ENCODE peak calls at places on chromosome 22, in eight cellular contexts. One of them, this sample, is unnamed.

GRCh38 chr22:17672417-17672991 is 33.9 kb downstream of the BCL2L13 start:
- DNase-seq in NCI-H345: no peak
- DNase-seq in stimulated activated CD4-positive, alpha-beta T cell treated with anti-CD3 and anti-CD28 coated beads, Interleukin-4, amount 100 ng/mL, for 4 hours: no peak
- DNase-seq in stimulated activated naive B cell treated with anti-CD40 and anti-IgM and Interleukin-4, amounts not matched to agents 10 μg/mL and 1 μg/mL and 100 μg/mL, for 72 hours: no peak
- DNase-seq in Jurkat, Clone E6-1: no peak
- DNase-seq in activated naive CD4-positive, alpha-beta T cell: no peak
- DNase-seq in activated effector memory CD4-positive, alpha-beta T cell treated with anti-CD3 and anti-CD28 coated beads, Interleukin-2, amount 50 U/mL, for 16 hours: no peak
- DNase-seq in upper lobe of right lung: no peak
- DNase-seq in this sample: no peak

GRCh38 chr22:28021116-28021997 is 102.3 kb upstream of the PITPNB start:
- DNase-seq in upper lobe of right lung: peak
- DNase-seq in activated effector memory CD4-positive, alpha-beta T cell treated with anti-CD3 and anti-CD28 coated beads, Interleukin-2, amount 50 U/mL, for 16 hours: peak
- DNase-seq in NCI-H345: no peak
- DNase-seq in stimulated activated CD4-positive, alpha-beta T cell treated with anti-CD3 and anti-CD28 coated beads, Interleukin-4, amount 100 ng/mL, for 4 hours: no peak
- DNase-seq in activated naive CD4-positive, alpha-beta T cell: no peak
- DNase-seq in stimulated activated naive B cell treated with anti-CD40 and anti-IgM and Interleukin-4, amounts not matched to agents 10 μg/mL and 1 μg/mL and 100 μg/mL, for 72 hours: no peak
- DNase-seq in Jurkat, Clone E6-1: no peak
- DNase-seq in this sample: no peak

GRCh38 chr22:44273175-44273574 is 39.6 kb downstream of the SHISAL1 start:
- DNase-seq in stimulated activated naive B cell treated with anti-CD40 and anti-IgM and Interleukin-4, amounts not matched to agents 10 μg/mL and 1 μg/mL and 100 μg/mL, for 72 hours: no peak
- DNase-seq in Jurkat, Clone E6-1: no peak
- DNase-seq in stimulated activated CD4-positive, alpha-beta T cell treated with anti-CD3 and anti-CD28 coated beads, Interleukin-4, amount 100 ng/mL, for 4 hours: no peak
- DNase-seq in upper lobe of right lung: no peak
- DNase-seq in NCI-H345: no peak
- DNase-seq in activated effector memory CD4-positive, alpha-beta T cell treated with anti-CD3 and anti-CD28 coated beads, Interleukin-2, amount 50 U/mL, for 16 hours: no peak
- DNase-seq in activated naive CD4-positive, alpha-beta T cell: no peak
- DNase-seq in this sample: no peak

GRCh38 chr22:43012390-43012789 is 2.6 kb downstream of the PACSIN2 start:
- DNase-seq in activated effector memory CD4-positive, alpha-beta T cell treated with anti-CD3 and anti-CD28 coated beads, Interleukin-2, amount 50 U/mL, for 16 hours: no peak
- DNase-seq in activated naive CD4-positive, alpha-beta T cell: no peak
- DNase-seq in stimulated activated naive B cell treated with anti-CD40 and anti-IgM and Interleukin-4, amounts not matched to agents 10 μg/mL and 1 μg/mL and 100 μg/mL, for 72 hours: no peak
- DNase-seq in stimulated activated CD4-positive, alpha-beta T cell treated with anti-CD3 and anti-CD28 coated beads, Interleukin-4, amount 100 ng/mL, for 4 hours: no peak
- DNase-seq in NCI-H345: no peak
- DNase-seq in upper lobe of right lung: no peak
- DNase-seq in Jurkat, Clone E6-1: no peak
- DNase-seq in this sample: no peak

GRCh38 chr22:48234011-48234410 is 1471.6 kb downstream of the TBC1D22A start:
- DNase-seq in Jurkat, Clone E6-1: no peak
- DNase-seq in stimulated activated naive B cell treated with anti-CD40 and anti-IgM and Interleukin-4, amounts not matched to agents 10 μg/mL and 1 μg/mL and 100 μg/mL, for 72 hours: no peak
- DNase-seq in activated effector memory CD4-positive, alpha-beta T cell treated with anti-CD3 and anti-CD28 coated beads, Interleukin-2, amount 50 U/mL, for 16 hours: peak
- DNase-seq in upper lobe of right lung: no peak
- DNase-seq in NCI-H345: no peak
- DNase-seq in stimulated activated CD4-positive, alpha-beta T cell treated with anti-CD3 and anti-CD28 coated beads, Interleukin-4, amount 100 ng/mL, for 4 hours: no peak
- DNase-seq in activated naive CD4-positive, alpha-beta T cell: no peak
- DNase-seq in this sample: no peak

GRCh38 chr22:21865041-21865440 is 2.4 kb downstream of the MAPK1 start:
- DNase-seq in activated effector memory CD4-positive, alpha-beta T cell treated with anti-CD3 and anti-CD28 coated beads, Interleukin-2, amount 50 U/mL, for 16 hours: no peak
- DNase-seq in stimulated activated naive B cell treated with anti-CD40 and anti-IgM and Interleukin-4, amounts not matched to agents 10 μg/mL and 1 μg/mL and 100 μg/mL, for 72 hours: no peak
- DNase-seq in activated naive CD4-positive, alpha-beta T cell: no peak
- DNase-seq in NCI-H345: no peak
- DNase-seq in stimulated activated CD4-positive, alpha-beta T cell treated with anti-CD3 and anti-CD28 coated beads, Interleukin-4, amount 100 ng/mL, for 4 hours: no peak
- DNase-seq in Jurkat, Clone E6-1: no peak
- DNase-seq in upper lobe of right lung: no peak
- DNase-seq in this sample: no peak

GRCh38 chr22:24244144-24244787 is 616 bp downstream of the GGT5 start:
- DNase-seq in Jurkat, Clone E6-1: no peak
- DNase-seq in upper lobe of right lung: peak
- DNase-seq in activated naive CD4-positive, alpha-beta T cell: no peak
- DNase-seq in activated effector memory CD4-positive, alpha-beta T cell treated with anti-CD3 and anti-CD28 coated beads, Interleukin-2, amount 50 U/mL, for 16 hours: no peak
- DNase-seq in NCI-H345: no peak
- DNase-seq in stimulated activated naive B cell treated with anti-CD40 and anti-IgM and Interleukin-4, amounts not matched to agents 10 μg/mL and 1 μg/mL and 100 μg/mL, for 72 hours: no peak
- DNase-seq in stimulated activated CD4-positive, alpha-beta T cell treated with anti-CD3 and anti-CD28 coated beads, Interleukin-4, amount 100 ng/mL, for 4 hours: no peak
- DNase-seq in this sample: no peak

GRCh38 chr22:38881464-38881871 is 9.5 kb upstream of the CBX6 start:
- DNase-seq in NCI-H345: no peak
- DNase-seq in upper lobe of right lung: no peak
- DNase-seq in stimulated activated naive B cell treated with anti-CD40 and anti-IgM and Interleukin-4, amounts not matched to agents 10 μg/mL and 1 μg/mL and 100 μg/mL, for 72 hours: no peak
- DNase-seq in stimulated activated CD4-positive, alpha-beta T cell treated with anti-CD3 and anti-CD28 coated beads, Interleukin-4, amount 100 ng/mL, for 4 hours: no peak
- DNase-seq in activated effector memory CD4-positive, alpha-beta T cell treated with anti-CD3 and anti-CD28 coated beads, Interleukin-2, amount 50 U/mL, for 16 hours: peak
- DNase-seq in Jurkat, Clone E6-1: no peak
- DNase-seq in activated naive CD4-positive, alpha-beta T cell: no peak
- DNase-seq in this sample: no peak

GRCh38 chr22:49749885-49750510 is 77.7 kb downstream of the BRD1 start:
- DNase-seq in stimulated activated CD4-positive, alpha-beta T cell treated with anti-CD3 and anti-CD28 coated beads, Interleukin-4, amount 100 ng/mL, for 4 hours: no peak
- DNase-seq in Jurkat, Clone E6-1: no peak
- DNase-seq in stimulated activated naive B cell treated with anti-CD40 and anti-IgM and Interleukin-4, amounts not matched to agents 10 μg/mL and 1 μg/mL and 100 μg/mL, for 72 hours: no peak
- DNase-seq in activated effector memory CD4-positive, alpha-beta T cell treated with anti-CD3 and anti-CD28 coated beads, Interleukin-2, amount 50 U/mL, for 16 hours: peak
- DNase-seq in NCI-H345: no peak
- DNase-seq in activated naive CD4-positive, alpha-beta T cell: no peak
- DNase-seq in upper lobe of right lung: peak
- DNase-seq in this sample: no peak

GRCh38 chr22:32591620-32592019 is 117.0 kb downstream of the FBXO7 start:
- DNase-seq in activated naive CD4-positive, alpha-beta T cell: no peak
- DNase-seq in stimulated activated CD4-positive, alpha-beta T cell treated with anti-CD3 and anti-CD28 coated beads, Interleukin-4, amount 100 ng/mL, for 4 hours: no peak
- DNase-seq in NCI-H345: no peak
- DNase-seq in upper lobe of right lung: no peak
- DNase-seq in Jurkat, Clone E6-1: no peak
- DNase-seq in activated effector memory CD4-positive, alpha-beta T cell treated with anti-CD3 and anti-CD28 coated beads, Interleukin-2, amount 50 U/mL, for 16 hours: no peak
- DNase-seq in stimulated activated naive B cell treated with anti-CD40 and anti-IgM and Interleukin-4, amounts not matched to agents 10 μg/mL and 1 μg/mL and 100 μg/mL, for 72 hours: no peak
- DNase-seq in this sample: no peak

GRCh38 chr22:24952837-24953293 is 349 bp downstream of the KIAA1671 start:
- DNase-seq in stimulated activated naive B cell treated with anti-CD40 and anti-IgM and Interleukin-4, amounts not matched to agents 10 μg/mL and 1 μg/mL and 100 μg/mL, for 72 hours: no peak
- DNase-seq in activated effector memory CD4-positive, alpha-beta T cell treated with anti-CD3 and anti-CD28 coated beads, Interleukin-2, amount 50 U/mL, for 16 hours: no peak
- DNase-seq in activated naive CD4-positive, alpha-beta T cell: no peak
- DNase-seq in upper lobe of right lung: peak
- DNase-seq in NCI-H345: peak
- DNase-seq in stimulated activated CD4-positive, alpha-beta T cell treated with anti-CD3 and anti-CD28 coated beads, Interleukin-4, amount 100 ng/mL, for 4 hours: no peak
- DNase-seq in Jurkat, Clone E6-1: no peak
- DNase-seq in this sample: no peak

This sample was measured in stimulated activated effector memory CD8-positive, alpha-beta T cell treated with anti-CD3 and anti-CD28 coated beads, Interleukin-12 subunit alpha, Interleukin-12 subunit beta, amount 100 ng/mL, for 72 hours.